ENCODE peak calls at places on chromosomes 13 and 19, in five cellular contexts. C, B, O, V and F are unnamed samples.

GRCh38 chr19:4695224-4695731 is 25.1 kb upstream of the MYDGF start:
- DNase-seq in C (no peak), B (no peak), O (no peak), V (no peak), F (no peak)

GRCh38 chr19:29524912-29525870 is 603 bp upstream of the VSTM2B start:
- DNase-seq in C (peak; percentile 32), B (no peak), O (peak; percentile 78), V (no peak), F (no peak)

GRCh38 chr19:1161716-1162115 is 12.4 kb downstream of the SBNO2 start:
- DNase-seq in C (no peak), B (no peak), O (no peak), V (peak; percentile 81), F (no peak)

GRCh38 chr19:43465468-43466120 is at the start of gene LYPD3:
- DNase-seq in C (peak; percentile 20), B (peak; percentile 28), O (no peak), V (no peak), F (no peak)

GRCh38 chr13:110308377-110309158 is 1.5 kb downstream of the COL4A2 start:
- DNase-seq in C (no peak), B (peak; percentile 51), O (no peak), V (no peak), F (no peak)

GRCh38 chr19:2461751-2462634 is 5.2 kb upstream of the LMNB2 start:
- DNase-seq in C (peak; percentile 87), B (peak; percentile 50), O (peak; percentile 65), V (peak; percentile 78), F (peak; percentile 12)

GRCh38 chr19:37953576-37954303 is 46.7 kb downstream of the SIPA1L3 start:
- DNase-seq in C (no peak), B (no peak), O (no peak), V (no peak), F (no peak)

GRCh38 chr13:36454121-36454520 is 21.8 kb downstream of the CCNA1 start:
- DNase-seq in C (no peak), B (no peak), O (no peak), V (no peak), F (no peak)

GRCh38 chr19:16062789-16063188 is 13.5 kb upstream of the TPM4 start:
- DNase-seq in C (peak; percentile 74), B (no peak), O (no peak), V (no peak), F (no peak)

GRCh38 chr19:1874554-1875185 is 10.6 kb downstream of the ABHD17A start:
- DNase-seq in C (no peak), B (no peak), O (no peak), V (no peak), F (no peak)

GRCh38 chr19:44847144-44848035 is 1.3 kb downstream of the NECTIN2 start:
- DNase-seq in C (peak; percentile 12), B (peak; percentile 44), O (no peak), V (peak; percentile 64), F (no peak)